ENCODE peak calls at places on chromosomes 5 and 9, in five cellular contexts. R, S, O, Z and C are unnamed samples. For H3K27me3 and H3K4me1, the result is how much of the 10 kb centered on the place peaks cover.

GRCh38 chr5:101253096-101253495 is 350.0 kb upstream of the ST8SIA4 start:
- DNase-seq in R (no peak), Z (no peak), S (no peak), O (no peak), C (no peak)

GRCh38 chr5:81525690-81526089 is 131.8 kb upstream of the ACOT12 start:
- DNase-seq in S (no peak), O (no peak), R (peak), Z (no peak), C (no peak)

GRCh38 chr5:163569284-163569683 is 63.9 kb downstream of the MAT2B start:
- DNase-seq in R (peak), O (no peak), S (no peak), Z (no peak), C (no peak)

GRCh38 chr9:99433555-99433954 is 211.5 kb downstream of the SEC61B start:
- DNase-seq in S (peak), O (peak), R (peak), Z (peak), C (peak)

GRCh38 chr9:91315191-91315590 is 46.5 kb downstream of the AUH start:
- DNase-seq in R (peak), S (no peak), O (no peak), Z (no peak), C (no peak)

GRCh38 chr9:99253772-99254431 is 31.8 kb downstream of the SEC61B start:
- DNase-seq in S (no peak), R (no peak), O (peak), Z (no peak), C (no peak)

GRCh38 chr9:127873223-127873691 is 4.2 kb downstream of the AK1 start:
- DNase-seq in R (no peak), Z (no peak), S (no peak), O (no peak), C (no peak)

GRCh38 chr5:161001604-161002003 is 149.6 kb upstream of the ATP10B start:
- DNase-seq in O (no peak), R (no peak), S (no peak), Z (no peak), C (no peak)

GRCh38 chr5:30100148-30100547 is 1093.3 kb upstream of the CDH6 start:
- DNase-seq in S (no peak), O (no peak), Z (no peak), R (no peak), C (no peak)

GRCh38 chr5:163407034-163407652 is 30.3 kb upstream of the CCNG1 start:
- DNase-seq in R (peak), S (no peak), Z (no peak), O (no peak), C (no peak)

GRCh38 chr5:15533124-15533893 is 33.3 kb downstream of the FBXL7 start:
- DNase-seq in Z (no peak), S (no peak), O (no peak), R (no peak), C (no peak)

GRCh38 chr5:94793113-94793815 is 174.8 kb downstream of the SLF1 start:
- DNase-seq in S (no peak), R (peak), O (no peak), Z (no peak), C (no peak)

GRCh38 chr5:158590936-158591863 is 508.5 kb downstream of the EBF1 start:
- DNase-seq in Z (no peak), O (no peak), S (no peak), R (peak), C (no peak)

GRCh38 chr5:115634343-115635132 is 8.7 kb upstream of the TMED7 start:
- DNase-seq in S (peak), R (peak), O (peak), Z (peak), C (peak)

GRCh38 chr5:132050136-132050535 is 10.3 kb upstream of the IL3 start:
- DNase-seq in Z (peak), S (no peak), R (no peak), O (peak), C (peak)

GRCh38 chr5:3194684-3195083 is 400.9 kb upstream of the IRX1 start:
- DNase-seq in Z (no peak), S (no peak), O (no peak), R (no peak), C (no peak)
- H3K27me3 ChIP-seq in Z (under half), S (under half), O (under half), R (half or more), C (under half)

GRCh38 chr9:110921705-110922104 is 116.6 kb downstream of the LPAR1 start:
- DNase-seq in O (no peak), Z (no peak), S (no peak), R (no peak), C (no peak)
- H3K4me1 ChIP-seq in O (under half), Z (under half), S (under half), R (half or more), C (under half)

GRCh38 chr5:76715484-76715733 is 517 bp upstream of the F2R start:
- DNase-seq in O (no peak), R (no peak), S (no peak), Z (no peak), C (no peak)

GRCh38 chr5:76715734-76716455 is at the start of gene F2R:
- DNase-seq in O (peak), S (peak), R (peak), Z (peak), C (no peak)

GRCh38 chr5:76714771-76715483 is 999 bp upstream of the F2R start:
- DNase-seq in R (no peak), S (peak), O (no peak), Z (no peak), C (no peak)

GRCh38 chr5:76709762-76710161 is 6.2 kb upstream of the F2R start:
- DNase-seq in O (no peak), R (peak), S (no peak), Z (no peak), C (no peak)

DNA sequence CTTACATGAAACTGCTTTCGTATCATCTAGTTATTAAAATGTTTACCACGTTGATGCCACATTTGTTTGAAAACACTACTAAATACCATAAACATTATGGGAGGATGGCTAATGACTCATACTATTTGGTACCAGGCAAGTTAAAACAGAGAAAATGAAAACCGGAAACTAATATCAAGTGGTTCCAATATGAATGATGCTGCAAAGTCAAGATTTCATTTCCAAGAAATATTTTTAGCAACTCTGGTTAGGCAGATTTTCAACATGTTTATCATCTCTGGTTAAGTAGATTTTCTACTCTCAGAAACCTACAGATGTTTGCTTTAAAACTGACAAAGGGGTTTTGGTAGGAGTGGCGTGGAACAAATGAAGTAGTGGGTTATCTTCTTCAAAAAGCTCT is 4.9 kb upstream of the F2R start:
- DNase-seq in Z (no peak), S (no peak), R (peak), O (no peak), C (no peak)
- H3K27me3 ChIP-seq in Z (under half), S (under half), R (under half), O (under half), C (under half)

DNA sequence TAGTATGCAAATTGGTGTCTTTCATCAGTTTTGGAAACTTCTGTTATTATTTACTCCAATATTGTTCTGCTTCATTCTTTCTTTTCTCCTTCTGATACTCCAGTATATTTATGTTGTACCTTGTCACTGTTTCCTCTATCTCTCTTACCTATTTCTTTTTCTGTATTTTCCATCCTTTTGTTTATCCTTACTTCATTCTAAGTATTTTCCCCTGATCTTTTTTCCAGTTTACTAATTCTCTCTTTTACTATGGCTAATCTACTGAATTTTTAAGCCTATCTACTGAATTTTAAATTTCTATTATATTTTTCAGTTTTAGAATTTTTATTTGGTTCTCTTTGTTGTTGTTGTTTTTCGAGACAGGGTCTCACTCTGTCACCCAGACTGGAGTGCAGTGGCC is 7.4 kb downstream of the SMIM3 start:
- DNase-seq in R (no peak), Z (no peak), S (no peak), O (no peak), C (no peak)
- H3K4me1 ChIP-seq in R (half or more), Z (under half), S (under half), O (under half), C (half or more)

DNA sequence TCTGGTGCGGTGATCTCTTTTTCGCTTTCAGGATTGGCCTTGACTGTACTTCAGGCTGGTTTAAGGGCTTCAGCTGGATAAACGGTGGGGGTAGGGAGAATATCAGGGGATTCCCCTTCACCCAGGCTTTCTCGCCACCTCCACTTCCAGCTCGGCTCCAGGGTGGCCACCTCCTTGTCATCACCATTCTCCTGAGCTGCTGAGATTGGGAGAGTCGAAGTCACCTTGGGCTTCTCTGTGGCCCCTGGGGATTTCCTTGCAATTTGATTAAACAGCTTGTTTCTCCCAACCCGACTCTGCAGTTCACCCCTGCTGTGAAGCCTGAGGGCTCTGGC is 964 bp downstream of the BSPRY start:
- DNase-seq in R (no peak), S (no peak), O (no peak), Z (no peak), C (no peak)
- H3K27me3 ChIP-seq in R (under half), S (under half), O (under half), Z (under half), C (under half)

GRCh38 chr9:96136992-96137665 is 164.8 kb downstream of the HSD17B3 start:
- DNase-seq in R (no peak), S (peak), O (peak), Z (no peak), C (no peak)
- H3K4me1 ChIP-seq in R (under half), S (under half), O (under half), Z (under half), C (under half)

GRCh38 chr9:132519033-132519432 is 63.4 kb upstream of the BARHL1 start:
- DNase-seq in O (no peak), R (no peak), S (no peak), Z (no peak), C (no peak)
- H3K27me3 ChIP-seq in O (under half), R (under half), S (under half), Z (under half), C (under half)